ENCODE peak calls at places on chromosome 18, in nine cellular contexts. One of them, this sample, is unnamed.
A peak's percentile ranks its signal among the peaks of the same experiment; 100 is the strongest.

GRCh38 chr18:74562080-74562725 is 27.9 kb downstream of the CNDP1 start:
- DNase-seq in HCT116: no peak
- DNase-seq in transverse colon: no peak
- DNase-seq in sigmoid colon: no peak
- DNase-seq in prostate gland: no peak
- DNase-seq in spleen: no peak
- DNase-seq in GM12892: no peak
- DNase-seq in HL-60: no peak
- DNase-seq in suprapubic skin: no peak
- DNase-seq in this sample: no peak

GRCh38 chr18:49638891-49639557 is 77.2 kb downstream of the LIPG start:
- DNase-seq in HCT116: no peak
- DNase-seq in transverse colon: no peak
- DNase-seq in sigmoid colon: peak; percentile 44
- DNase-seq in prostate gland: no peak
- DNase-seq in spleen: peak; percentile 43
- DNase-seq in GM12892: no peak
- DNase-seq in HL-60: no peak
- DNase-seq in suprapubic skin: no peak
- DNase-seq in this sample: no peak

GRCh38 chr18:5282770-5283169 is 12.8 kb downstream of the ZBTB14 start:
- DNase-seq in HCT116: no peak
- DNase-seq in transverse colon: no peak
- DNase-seq in sigmoid colon: no peak
- DNase-seq in prostate gland: no peak
- DNase-seq in spleen: no peak
- DNase-seq in GM12892: no peak
- DNase-seq in HL-60: no peak
- DNase-seq in suprapubic skin: no peak
- DNase-seq in this sample: no peak

GRCh38 chr18:68847219-68847860 is 49.5 kb downstream of the CCDC102B start:
- DNase-seq in HCT116: peak; percentile 19
- DNase-seq in transverse colon: no peak
- DNase-seq in sigmoid colon: no peak
- DNase-seq in prostate gland: no peak
- DNase-seq in spleen: no peak
- DNase-seq in GM12892: no peak
- DNase-seq in HL-60: no peak
- DNase-seq in suprapubic skin: no peak
- DNase-seq in this sample: no peak

GRCh38 chr18:70598406-70598805 is 309.6 kb downstream of the SOCS6 start:
- DNase-seq in HCT116: no peak
- DNase-seq in transverse colon: no peak
- DNase-seq in sigmoid colon: no peak
- DNase-seq in prostate gland: no peak
- DNase-seq in spleen: no peak
- DNase-seq in GM12892: no peak
- DNase-seq in HL-60: no peak
- DNase-seq in suprapubic skin: no peak
- DNase-seq in this sample: no peak

GRCh38 chr18:35060092-35060491 is 18.9 kb downstream of the MAPRE2 start:
- DNase-seq in HCT116: no peak
- DNase-seq in transverse colon: no peak
- DNase-seq in sigmoid colon: no peak
- DNase-seq in prostate gland: no peak
- DNase-seq in spleen: no peak
- DNase-seq in GM12892: no peak
- DNase-seq in HL-60: no peak
- DNase-seq in suprapubic skin: no peak
- DNase-seq in this sample: no peak

GRCh38 chr18:10312316-10313015 is 142.0 kb upstream of the APCDD1 start:
- DNase-seq in HCT116: no peak
- DNase-seq in transverse colon: no peak
- DNase-seq in sigmoid colon: no peak
- DNase-seq in prostate gland: no peak
- DNase-seq in spleen: no peak
- DNase-seq in GM12892: no peak
- DNase-seq in HL-60: no peak
- DNase-seq in suprapubic skin: no peak
- DNase-seq in this sample: no peak

GRCh38 chr18:48777026-48777736 is 173.6 kb downstream of the SMAD7 start:
- DNase-seq in HCT116: no peak
- DNase-seq in transverse colon: peak; percentile 74
- DNase-seq in sigmoid colon: peak; percentile 77
- DNase-seq in prostate gland: peak; percentile 40
- DNase-seq in spleen: peak; percentile 92
- DNase-seq in GM12892: peak; percentile 95
- DNase-seq in HL-60: peak; percentile 58
- DNase-seq in suprapubic skin: no peak
- DNase-seq in this sample: no peak

GRCh38 chr18:45044787-45045186 is 364.1 kb downstream of the SETBP1 start:
- DNase-seq in HCT116: no peak
- DNase-seq in transverse colon: peak; percentile 34
- DNase-seq in sigmoid colon: no peak
- DNase-seq in prostate gland: no peak
- DNase-seq in spleen: no peak
- DNase-seq in GM12892: no peak
- DNase-seq in HL-60: no peak
- DNase-seq in suprapubic skin: no peak
- DNase-seq in this sample: no peak

GRCh38 chr18:12782521-12782920 is 79.7 kb downstream of the PSMG2 start:
- DNase-seq in HCT116: no peak
- DNase-seq in transverse colon: no peak
- DNase-seq in sigmoid colon: no peak
- DNase-seq in prostate gland: no peak
- DNase-seq in spleen: peak; percentile 21
- DNase-seq in GM12892: no peak
- DNase-seq in HL-60: no peak
- DNase-seq in suprapubic skin: no peak
- DNase-seq in this sample: no peak

GRCh38 chr18:35005963-35006577 is 35.1 kb upstream of the MAPRE2 start:
- DNase-seq in HCT116: peak; percentile 71
- DNase-seq in transverse colon: no peak
- DNase-seq in sigmoid colon: no peak
- DNase-seq in prostate gland: peak; percentile 12
- DNase-seq in spleen: no peak
- DNase-seq in GM12892: peak; percentile 7
- DNase-seq in HL-60: peak; percentile 65
- DNase-seq in suprapubic skin: no peak
- DNase-seq in this sample: no peak

GRCh38 chr18:6509417-6510198 is 94.9 kb upstream of the L3MBTL4 start:
- DNase-seq in HCT116: no peak
- DNase-seq in transverse colon: no peak
- DNase-seq in sigmoid colon: no peak
- DNase-seq in prostate gland: peak; percentile 25
- DNase-seq in spleen: no peak
- DNase-seq in GM12892: no peak
- DNase-seq in HL-60: no peak
- DNase-seq in suprapubic skin: no peak
- DNase-seq in this sample: no peak

DNA sequence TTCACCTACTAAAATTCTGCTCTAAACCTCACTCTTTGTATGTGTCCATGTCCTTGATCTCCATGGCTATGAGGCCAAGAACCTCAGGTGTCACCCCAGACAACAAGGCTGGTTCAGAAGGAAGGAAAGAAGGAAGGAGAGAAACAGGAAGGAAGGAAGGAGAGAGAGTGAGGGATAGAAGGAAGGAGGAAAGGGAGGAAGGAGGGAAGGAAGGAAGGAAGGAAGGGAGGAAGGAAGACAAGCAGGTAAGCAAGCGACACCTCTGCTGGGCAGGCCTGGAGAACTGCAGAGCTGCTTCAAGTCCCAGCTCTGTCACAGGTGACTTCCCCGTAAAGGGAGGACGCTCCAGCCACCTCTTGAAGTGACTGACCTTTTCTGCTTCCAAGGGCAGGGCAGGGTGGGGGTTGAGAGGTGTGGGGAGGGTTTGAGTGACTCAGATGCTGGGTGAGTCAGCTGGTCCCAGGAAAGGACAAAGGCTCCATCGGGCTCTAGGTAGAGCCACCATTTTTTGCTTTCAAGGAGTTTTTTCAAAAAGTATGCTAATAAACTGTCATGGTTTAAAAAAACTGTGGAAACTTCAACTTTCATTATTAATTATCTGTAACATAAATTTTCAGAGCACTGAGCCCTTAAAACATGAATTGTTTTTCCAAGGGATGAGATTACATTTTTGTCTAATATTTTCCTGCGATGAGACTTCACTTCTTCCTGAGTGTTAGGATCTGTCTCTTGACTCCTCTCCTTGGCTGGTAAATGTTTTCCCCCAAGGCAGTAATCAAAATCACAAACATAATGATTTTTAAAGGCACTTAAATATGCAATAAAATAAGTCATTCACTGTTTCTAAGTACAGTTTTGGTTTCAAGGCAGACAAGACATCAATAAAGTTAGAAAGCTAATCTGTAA is 90.1 kb upstream of the L3MBTL4 start:
- DNase-seq in HCT116: no peak
- DNase-seq in transverse colon: no peak
- DNase-seq in sigmoid colon: no peak
- DNase-seq in prostate gland: no peak
- DNase-seq in spleen: no peak
- DNase-seq in GM12892: no peak
- DNase-seq in HL-60: no peak
- DNase-seq in suprapubic skin: no peak
- DNase-seq in this sample: no peak
- TF ChIP-seq POLR2AphosphoS5 in HCT116: no peak
- TF ChIP-seq POLR2AphosphoS5 in transverse colon: no peak
- TF ChIP-seq POLR2AphosphoS5 in sigmoid colon: no peak
- TF ChIP-seq POLR2AphosphoS5 in prostate gland: no peak
- TF ChIP-seq POLR2AphosphoS5 in spleen: no peak
- TF ChIP-seq POLR2AphosphoS5 in GM12892: no peak
- TF ChIP-seq POLR2AphosphoS5 in HL-60: no peak
- TF ChIP-seq POLR2AphosphoS5 in suprapubic skin: no peak
- TF ChIP-seq POLR2AphosphoS5 in this sample: no peak

GRCh38 chr18:78650926-78651325 is 328.7 kb upstream of the SALL3 start:
- DNase-seq in HCT116: no peak
- DNase-seq in transverse colon: no peak
- DNase-seq in sigmoid colon: no peak
- DNase-seq in prostate gland: no peak
- DNase-seq in spleen: no peak
- DNase-seq in GM12892: no peak
- DNase-seq in HL-60: no peak
- DNase-seq in suprapubic skin: no peak
- DNase-seq in this sample: no peak
- TF ChIP-seq POLR2AphosphoS5 in HCT116: no peak
- TF ChIP-seq POLR2AphosphoS5 in transverse colon: no peak
- TF ChIP-seq POLR2AphosphoS5 in sigmoid colon: no peak
- TF ChIP-seq POLR2AphosphoS5 in prostate gland: no peak
- TF ChIP-seq POLR2AphosphoS5 in spleen: no peak
- TF ChIP-seq POLR2AphosphoS5 in GM12892: no peak
- TF ChIP-seq POLR2AphosphoS5 in HL-60: no peak
- TF ChIP-seq POLR2AphosphoS5 in suprapubic skin: no peak
- TF ChIP-seq POLR2AphosphoS5 in this sample: no peak

GRCh38 chr18:27109403-27109802 is 75.7 kb downstream of the CHST9 start:
- DNase-seq in HCT116: no peak
- DNase-seq in transverse colon: no peak
- DNase-seq in sigmoid colon: no peak
- DNase-seq in prostate gland: no peak
- DNase-seq in spleen: no peak
- DNase-seq in GM12892: no peak
- DNase-seq in HL-60: no peak
- DNase-seq in suprapubic skin: no peak
- DNase-seq in this sample: no peak
- TF ChIP-seq POLR2AphosphoS5 in HCT116: no peak
- TF ChIP-seq POLR2AphosphoS5 in transverse colon: no peak
- TF ChIP-seq POLR2AphosphoS5 in sigmoid colon: no peak
- TF ChIP-seq POLR2AphosphoS5 in prostate gland: no peak
- TF ChIP-seq POLR2AphosphoS5 in spleen: no peak
- TF ChIP-seq POLR2AphosphoS5 in GM12892: no peak
- TF ChIP-seq POLR2AphosphoS5 in HL-60: no peak
- TF ChIP-seq POLR2AphosphoS5 in suprapubic skin: no peak
- TF ChIP-seq POLR2AphosphoS5 in this sample: no peak

DNA sequence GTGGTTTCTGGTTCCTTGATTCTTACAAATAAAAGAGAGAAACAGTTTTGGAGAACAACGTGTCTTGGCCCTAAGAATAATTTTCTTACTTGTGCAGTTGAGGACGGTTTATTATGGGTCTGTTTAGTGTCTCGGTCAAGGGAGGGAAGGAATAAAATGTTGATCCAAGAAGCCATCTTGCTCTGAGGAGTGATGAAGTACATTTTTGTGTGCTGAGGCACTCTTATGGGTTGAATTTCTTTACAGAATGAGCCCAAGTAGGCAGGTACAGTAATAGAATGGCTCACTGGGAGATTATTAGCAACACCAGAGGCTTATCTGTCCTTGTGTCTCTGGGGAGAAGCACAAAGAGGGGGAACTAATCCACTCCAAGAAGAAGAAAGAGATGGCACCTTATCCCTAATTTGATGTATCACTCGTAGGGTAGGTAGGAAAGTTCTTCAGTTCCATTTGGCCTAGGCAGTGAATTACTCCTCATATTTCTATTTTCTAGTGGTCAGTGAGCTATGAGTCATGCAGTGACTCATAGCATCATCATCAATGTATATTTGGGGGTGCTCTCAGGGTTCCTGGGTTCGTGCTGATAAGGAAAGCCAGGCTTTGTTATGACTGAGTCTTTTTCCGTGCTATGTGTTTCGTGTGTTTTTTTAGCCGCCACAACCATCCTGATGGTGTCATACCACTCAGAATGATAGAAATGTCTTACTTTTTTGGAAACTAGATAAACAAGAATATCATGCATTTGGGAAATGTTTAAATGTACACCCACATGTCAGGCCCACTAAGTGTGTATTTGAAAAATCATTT is 250.1 kb upstream of the CTAGE1 start:
- DNase-seq in HCT116: peak; percentile 34
- DNase-seq in transverse colon: no peak
- DNase-seq in sigmoid colon: no peak
- DNase-seq in prostate gland: no peak
- DNase-seq in spleen: no peak
- DNase-seq in GM12892: peak; percentile 12
- DNase-seq in HL-60: no peak
- DNase-seq in suprapubic skin: no peak
- DNase-seq in this sample: no peak
- TF ChIP-seq POLR2AphosphoS5 in HCT116: no peak
- TF ChIP-seq POLR2AphosphoS5 in transverse colon: peak; percentile 64
- TF ChIP-seq POLR2AphosphoS5 in sigmoid colon: peak; percentile 96
- TF ChIP-seq POLR2AphosphoS5 in prostate gland: no peak
- TF ChIP-seq POLR2AphosphoS5 in spleen: no peak
- TF ChIP-seq POLR2AphosphoS5 in GM12892: no peak
- TF ChIP-seq POLR2AphosphoS5 in HL-60: no peak
- TF ChIP-seq POLR2AphosphoS5 in suprapubic skin: no peak
- TF ChIP-seq POLR2AphosphoS5 in this sample: no peak

DNA sequence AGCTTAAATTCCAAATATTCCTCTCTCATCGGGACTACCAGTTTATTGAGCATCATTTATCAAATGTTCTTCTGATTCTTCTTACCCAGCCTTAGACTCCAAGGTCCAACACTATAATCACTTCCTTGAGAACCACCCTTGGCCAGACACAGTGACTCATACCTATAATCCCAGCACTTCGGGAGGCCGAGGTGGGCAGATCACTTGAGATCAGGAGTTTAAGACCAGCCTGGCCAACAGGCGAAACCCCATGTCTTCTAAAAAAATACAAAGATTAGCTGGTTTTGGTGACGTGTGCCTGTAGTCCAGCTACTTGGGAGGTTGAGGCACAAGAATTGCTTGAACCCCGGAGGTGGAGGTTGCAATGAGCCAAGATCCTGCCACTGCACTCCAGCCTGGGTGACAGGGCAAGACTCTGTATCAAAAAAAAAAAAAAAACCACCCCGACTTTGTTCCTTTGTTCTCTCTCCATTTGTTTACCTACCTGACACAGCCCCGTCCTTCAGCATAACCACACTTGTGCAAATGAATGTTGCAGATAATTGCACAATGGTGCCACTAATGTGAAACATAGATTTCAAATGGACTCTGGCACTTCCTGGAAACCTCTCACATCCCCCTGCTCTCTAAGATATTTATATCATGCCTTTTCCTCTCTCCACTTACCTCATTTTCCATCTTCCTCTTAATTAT is 38.9 kb upstream of the LPIN2 start:
- DNase-seq in HCT116: no peak
- DNase-seq in transverse colon: peak; percentile 67
- DNase-seq in sigmoid colon: no peak
- DNase-seq in prostate gland: no peak
- DNase-seq in spleen: no peak
- DNase-seq in GM12892: no peak
- DNase-seq in HL-60: peak; percentile 89
- DNase-seq in suprapubic skin: no peak
- DNase-seq in this sample: no peak
- TF ChIP-seq POLR2AphosphoS5 in HCT116: no peak
- TF ChIP-seq POLR2AphosphoS5 in transverse colon: peak; percentile 62
- TF ChIP-seq POLR2AphosphoS5 in sigmoid colon: no peak
- TF ChIP-seq POLR2AphosphoS5 in prostate gland: no peak
- TF ChIP-seq POLR2AphosphoS5 in spleen: no peak
- TF ChIP-seq POLR2AphosphoS5 in GM12892: no peak
- TF ChIP-seq POLR2AphosphoS5 in HL-60: peak; percentile 64
- TF ChIP-seq POLR2AphosphoS5 in suprapubic skin: no peak
- TF ChIP-seq POLR2AphosphoS5 in this sample: no peak